ENCODE peak calls at places on chromosome 12, in four cellular contexts. Z is H1, T is HepG2, U is K562. D is an unnamed sample.

GRCh38 chr12:115042341-115042740 is 358.4 kb upstream of the TBX3 start:
- DNase-seq in Z (no peak), U (no peak), T (no peak), D (no peak)

GRCh38 chr12:116406529-116406928 is 129.0 kb upstream of the MED13L start:
- DNase-seq in U (no peak), Z (peak), T (peak), D (peak)

GRCh38 chr12:116455540-116456306 is 103.5 kb upstream of the MAP1LC3B2 start:
- DNase-seq in Z (no peak), T (no peak), U (peak), D (peak)

GRCh38 chr12:64236549-64236948 is 14.5 kb upstream of the KICS2 start:
- DNase-seq in Z (no peak), U (no peak), T (no peak), D (peak)

GRCh38 chr12:32926963-32927362 is 30.4 kb upstream of the PKP2 start:
- DNase-seq in U (no peak), T (no peak), Z (no peak), D (no peak)

GRCh38 chr12:95460901-95461300 is 13.1 kb upstream of the METAP2 start:
- DNase-seq in T (no peak), Z (no peak), U (no peak), D (no peak)

GRCh38 chr12:72570601-72571000 is 298.4 kb downstream of the TRHDE start:
- DNase-seq in U (no peak), T (peak), Z (no peak), D (peak)

GRCh38 chr12:107454431-107454830 is 231.2 kb upstream of the PWP1 start:
- DNase-seq in Z (no peak), U (no peak), T (no peak), D (no peak)

GRCh38 chr12:104494137-104494815 is 37.5 kb downstream of the CHST11 start:
- DNase-seq in U (peak), T (no peak), Z (no peak), D (no peak)

DNA sequence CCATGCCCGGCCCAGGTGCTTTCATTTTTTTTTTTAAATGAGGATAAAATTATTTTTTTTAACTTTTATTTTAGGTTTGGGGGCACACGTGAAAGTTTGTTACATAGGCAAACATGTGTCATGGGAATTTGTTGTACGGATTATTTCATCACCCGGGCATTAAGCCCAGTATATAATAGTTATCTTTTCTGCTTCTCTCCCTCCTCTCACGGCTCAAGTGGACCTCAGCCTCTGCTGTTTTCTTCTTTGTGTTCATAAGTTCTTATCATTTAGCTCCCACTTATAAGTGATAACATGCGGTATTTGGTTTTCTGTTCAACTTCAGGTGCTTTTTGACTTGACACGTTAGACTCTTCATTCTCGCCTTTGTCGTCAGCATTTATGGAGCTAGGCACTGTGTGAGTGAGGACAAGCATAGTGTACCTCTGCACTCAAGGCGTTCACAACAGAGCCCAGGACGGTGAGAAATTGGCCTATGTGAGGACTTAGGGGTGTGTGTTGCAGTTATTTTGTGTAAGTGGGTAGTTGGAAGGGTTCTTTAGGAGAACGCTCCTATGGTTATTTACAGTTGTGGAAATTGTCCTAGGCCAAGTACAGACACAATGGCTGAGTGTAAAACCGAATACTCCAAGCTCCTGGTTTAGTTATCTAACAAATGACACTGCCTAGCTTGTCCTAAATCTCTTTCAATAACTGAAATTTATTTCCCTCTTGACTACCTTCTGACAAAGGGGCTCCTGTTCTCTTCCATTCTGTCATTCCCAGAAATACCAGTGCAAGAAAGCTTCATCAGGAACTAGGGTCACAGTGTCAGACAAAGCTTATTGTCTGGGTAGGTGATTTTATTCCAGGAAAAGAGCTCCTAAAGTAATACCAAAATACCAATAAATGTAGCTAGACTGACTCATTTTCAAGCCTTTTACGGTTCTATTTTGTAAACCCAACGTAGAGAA is 200.5 kb upstream of the PRICKLE1 start:
- DNase-seq in Z (no peak), T (no peak), U (no peak), D (peak)
- TF ChIP-seq MAX in Z (no peak), T (no peak), U (no peak), D (no peak)

GRCh38 chr12:90576707-90577106 is 378.3 kb downstream of the CCER1 start:
- DNase-seq in T (no peak), U (no peak), Z (no peak), D (no peak)

GRCh38 chr12:90575995-90576394 is 379.0 kb downstream of the CCER1 start:
- DNase-seq in U (no peak), T (no peak), Z (no peak), D (no peak)

GRCh38 chr12:90569685-90570084 is 385.3 kb downstream of the CCER1 start:
- DNase-seq in T (no peak), Z (no peak), U (no peak), D (no peak)

GRCh38 chr12:90574676-90575075 is 380.3 kb downstream of the CCER1 start:
- DNase-seq in U (no peak), T (no peak), Z (no peak), D (no peak)

DNA sequence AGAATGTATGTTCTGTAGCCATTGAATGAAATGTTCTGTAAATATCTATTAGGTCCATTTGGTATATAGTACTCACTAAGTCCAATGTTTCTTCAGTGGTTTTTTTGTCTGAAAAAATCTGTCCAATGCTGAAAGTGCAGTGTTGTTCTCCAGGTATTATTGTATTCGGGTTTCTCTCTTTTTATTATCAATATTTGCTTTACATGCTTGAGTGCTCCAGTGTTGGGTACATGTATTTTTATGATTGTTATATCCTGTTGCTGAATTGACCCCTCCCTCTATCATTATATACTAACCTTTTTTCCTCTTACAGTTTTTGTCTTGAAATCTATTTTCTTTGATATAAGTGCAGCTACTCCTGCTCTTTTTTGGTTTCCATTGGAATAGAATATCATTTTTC is 382.2 kb downstream of the CCER1 start:
- DNase-seq in Z (no peak), T (no peak), U (no peak), D (no peak)
- TF ChIP-seq FOSL1 in Z (no peak), T (no peak), U (no peak), D (no peak)

GRCh38 chr12:121283388-121283787 is 13.1 kb downstream of the CAMKK2 start:
- DNase-seq in Z (no peak), T (no peak), U (no peak), D (no peak)

GRCh38 chr12:121277367-121277744 is 19.2 kb downstream of the CAMKK2 start:
- DNase-seq in U (no peak), T (no peak), Z (no peak), D (no peak)

GRCh38 chr12:121278450-121279375 is 17.8 kb downstream of the CAMKK2 start:
- DNase-seq in U (peak), T (no peak), Z (no peak), D (no peak)

GRCh38 chr12:121282072-121282742 is 14.3 kb downstream of the CAMKK2 start:
- DNase-seq in T (no peak), Z (no peak), U (no peak), D (no peak)

GRCh38 chr12:121279507-121279915 is 17.0 kb downstream of the CAMKK2 start:
- DNase-seq in U (peak), T (no peak), Z (no peak), D (no peak)
- TF ChIP-seq SP1 in U (no peak), T (no peak), Z (no peak), D (no peak)

GRCh38 chr12:65565601-65566560 is 258.4 kb upstream of the HMGA2 start:
- DNase-seq in Z (no peak), T (no peak), U (peak), D (no peak)

GRCh38 chr12:65567820-65568219 is 256.5 kb upstream of the HMGA2 start:
- DNase-seq in U (no peak), T (no peak), Z (no peak), D (no peak)

GRCh38 chr12:65570451-65571130 is 253.7 kb upstream of the HMGA2 start:
- DNase-seq in U (no peak), T (no peak), Z (no peak), D (no peak)

GRCh38 chr12:65566776-65567175 is 257.5 kb upstream of the HMGA2 start:
- DNase-seq in U (no peak), T (no peak), Z (no peak), D (no peak)

GRCh38 chr12:65568517-65568916 is 255.8 kb upstream of the HMGA2 start:
- DNase-seq in Z (no peak), T (no peak), U (no peak), D (no peak)
- TF ChIP-seq MAX in Z (no peak), T (no peak), U (no peak), D (no peak)

DNA sequence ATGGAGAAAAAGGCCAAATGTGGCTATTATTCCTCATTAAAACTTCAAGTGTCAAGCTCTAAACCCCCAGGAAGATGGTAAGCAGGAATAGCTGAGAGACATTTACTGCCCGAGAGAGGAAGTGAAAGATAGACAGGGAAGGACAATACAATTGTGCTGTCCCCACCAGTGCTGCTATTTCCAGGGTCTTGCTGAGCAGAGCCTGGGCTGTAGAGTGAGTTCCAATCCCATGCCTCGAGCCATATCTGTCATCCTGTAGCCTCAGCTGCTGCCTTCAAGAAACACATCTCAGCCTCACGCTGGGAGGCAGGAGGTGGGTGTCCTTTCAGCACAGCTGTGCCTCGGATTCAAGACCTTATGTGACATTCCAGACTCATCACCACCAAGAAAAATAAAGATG is 114.0 kb downstream of the RPAP3 start:
- DNase-seq in Z (no peak), T (no peak), U (no peak), D (no peak)
- TF ChIP-seq FOSL1 in Z (no peak), T (no peak), U (no peak), D (no peak)

D was measured in HCT116.